ENCODE peak calls at places on chromosomes 6 and 20, in four cellular contexts. U is astrocyte of the cerebellum, K is fibroblast of mammary gland, V is natural killer cell. I is an unnamed sample.

GRCh38 chr6:114144887-114145851 is 174.2 kb upstream of the HDAC2 start:
- DNase-seq in U (no peak), K (no peak), V (no peak), I (no peak)

GRCh38 chr20:328596-329324 is 3.4 kb downstream of the SOX12 start:
- DNase-seq in U (no peak), K (no peak), V (no peak), I (no peak)

GRCh38 chr6:82025271-82025670 is 222.3 kb downstream of the IBTK start:
- DNase-seq in U (no peak), K (no peak), V (no peak), I (no peak)

GRCh38 chr20:58649288-58650180 is 1.5 kb upstream of the STX16 start:
- DNase-seq in U (no peak), K (no peak), V (peak; percentile 26), I (no peak)

GRCh38 chr20:31549513-31549880 is 35.3 kb downstream of the HM13 start:
- DNase-seq in U (no peak), K (no peak), V (no peak), I (no peak)

GRCh38 chr20:13670160-13670559 is 31.4 kb upstream of the TASP1 start:
- DNase-seq in U (no peak), K (no peak), V (no peak), I (no peak)

GRCh38 chr20:41046716-41047115 is 18.1 kb downstream of the TOP1 start:
- DNase-seq in U (no peak), K (peak; percentile 72), V (no peak), I (no peak)

GRCh38 chr20:17615645-17616479 is 46.0 kb downstream of the DSTN start:
- DNase-seq in U (no peak), K (no peak), V (no peak), I (peak; percentile 14)

GRCh38 chr6:159513074-159513473 is 180.0 kb downstream of the SOD2 start:
- DNase-seq in U (no peak), K (peak; percentile 18), V (no peak), I (no peak)

GRCh38 chr6:26104457-26105108 is 17.4 kb downstream of the HFE start:
- DNase-seq in U (no peak), K (no peak), V (no peak), I (no peak)

GRCh38 chr20:47222728-47223127 is 133.8 kb downstream of the ZMYND8 start:
- DNase-seq in U (no peak), K (no peak), V (no peak), I (no peak)

GRCh38 chr6:125699591-125699990 is 49.8 kb upstream of the HEY2 start:
- DNase-seq in U (no peak), K (no peak), V (no peak), I (no peak)

GRCh38 chr6:36953931-36954261 is 642 bp upstream of the PI16 start:
- DNase-seq in U (no peak), K (no peak), V (no peak), I (no peak)

GRCh38 chr20:32031007-32031958 is 20.8 kb upstream of the HCK start:
- DNase-seq in U (peak; percentile 43), K (peak; percentile 78), V (peak; percentile 46), I (peak; percentile 69)

GRCh38 chr6:154370545-154370944 is 13.9 kb upstream of the IPCEF1 start:
- DNase-seq in U (peak; percentile 39), K (peak; percentile 52), V (no peak), I (peak; percentile 33)

GRCh38 chr6:65943548-65943947 is 236.5 kb upstream of the EYS start:
- DNase-seq in U (no peak), K (no peak), V (no peak), I (no peak)

GRCh38 chr20:49591217-49591865 is 23.4 kb upstream of the PTGIS start:
- DNase-seq in U (no peak), K (no peak), V (no peak), I (no peak)

GRCh38 chr6:34993206-34993605 is 104.2 kb downstream of the ANKS1A start:
- DNase-seq in U (no peak), K (no peak), V (no peak), I (no peak)

GRCh38 chr6:3259491-3259958 is 778 bp downstream of the PSMG4 start:
- DNase-seq in U (no peak), K (no peak), V (peak; percentile 23), I (no peak)

GRCh38 chr6:125611573-125612399 is 137.6 kb upstream of the HEY2 start:
- DNase-seq in U (peak; percentile 31), K (no peak), V (no peak), I (no peak)

GRCh38 chr6:109867970-109868358 is 110.1 kb upstream of the GPR6 start:
- DNase-seq in U (peak; percentile 16), K (peak; percentile 83), V (no peak), I (no peak)

GRCh38 chr6:101439790-101440189 is 46.3 kb downstream of the GRIK2 start:
- DNase-seq in U (no peak), K (peak; percentile 5), V (no peak), I (no peak)

GRCh38 chr6:155528982-155529453 is 73.4 kb upstream of the NOX3 start:
- DNase-seq in U (peak; percentile 48), K (peak; percentile 96), V (no peak), I (peak; percentile 8)

GRCh38 chr6:81752969-81753708 is 658 bp upstream of the TENT5A start:
- DNase-seq in U (peak; percentile 44), K (peak; percentile 87), V (peak; percentile 85), I (peak; percentile 78)

GRCh38 chr6:134537146-134537555 is 219.2 kb upstream of the SGK1 start:
- DNase-seq in U (peak; percentile 63), K (peak; percentile 96), V (no peak), I (no peak)

GRCh38 chr20:37315293-37316110 is 26.0 kb downstream of the MANBAL start:
- DNase-seq in U (peak; percentile 53), K (peak; percentile 85), V (no peak), I (peak; percentile 58)

DNA sequence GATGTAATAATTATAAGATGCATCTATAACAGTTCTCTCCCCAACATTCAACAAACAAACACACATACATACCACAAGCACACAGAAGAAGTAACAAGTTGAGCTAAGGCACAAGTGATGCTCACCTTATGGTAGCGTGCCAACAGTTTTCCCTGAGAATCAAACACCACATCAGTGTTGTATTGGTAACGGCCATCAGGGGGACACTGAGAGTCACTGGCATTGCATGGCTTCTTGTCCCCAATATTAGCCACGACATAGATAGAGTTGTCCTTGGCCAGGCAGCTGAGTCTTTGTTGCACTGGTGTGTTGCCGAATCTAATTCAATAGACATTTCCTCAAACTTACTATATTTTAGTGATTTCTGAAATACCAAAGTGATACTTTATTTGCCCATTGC is 14.8 kb upstream of the VNN1 start:
- DNase-seq in U (no peak), K (no peak), V (no peak), I (no peak)
- TF ChIP-seq CTCF in U (no peak), K (no peak), V (no peak), I (no peak)

DNA sequence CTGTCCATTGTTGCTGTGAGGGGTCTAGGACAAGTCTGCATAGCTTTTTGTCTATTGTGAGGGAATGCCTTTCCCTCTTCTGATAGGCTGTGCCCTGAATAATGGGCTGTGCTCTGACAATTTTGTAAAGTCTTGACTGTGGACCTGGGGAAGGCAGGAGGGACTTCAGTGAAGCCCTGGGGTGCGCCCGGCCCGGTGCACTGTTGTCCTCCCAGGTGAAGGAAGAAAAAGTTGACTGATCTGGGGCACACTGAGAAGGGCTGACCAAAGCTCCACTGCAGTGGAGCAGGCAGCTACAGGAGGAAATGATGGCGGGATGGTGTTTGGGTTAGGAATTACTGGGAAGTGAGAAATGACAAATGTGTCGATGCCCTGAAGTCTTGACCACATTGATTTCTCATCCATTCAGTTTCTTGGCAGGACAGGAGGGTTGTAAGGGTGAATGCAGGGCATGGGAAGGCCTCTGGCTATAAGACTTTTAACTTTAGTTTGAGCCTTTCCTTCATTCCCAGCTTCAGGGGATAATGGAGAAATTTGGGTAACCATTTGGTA is 224.0 kb upstream of the CST7 start:
- DNase-seq in U (no peak), K (no peak), V (no peak), I (no peak)
- TF ChIP-seq CTCF in U (no peak), K (no peak), V (no peak), I (no peak)

GRCh38 chr20:36112112-36112511 is 42.4 kb upstream of the EPB41L1 start:
- DNase-seq in U (no peak), K (no peak), V (no peak), I (no peak)

GRCh38 chr20:36116813-36117441 is 37.6 kb upstream of the EPB41L1 start:
- DNase-seq in U (peak; percentile 34), K (peak; percentile 86), V (no peak), I (no peak)

GRCh38 chr20:36113566-36114247 is 40.8 kb upstream of the EPB41L1 start:
- DNase-seq in U (no peak), K (no peak), V (no peak), I (peak; percentile 59)

GRCh38 chr20:36113015-36113414 is 41.5 kb upstream of the EPB41L1 start:
- DNase-seq in U (no peak), K (no peak), V (no peak), I (no peak)

DNA sequence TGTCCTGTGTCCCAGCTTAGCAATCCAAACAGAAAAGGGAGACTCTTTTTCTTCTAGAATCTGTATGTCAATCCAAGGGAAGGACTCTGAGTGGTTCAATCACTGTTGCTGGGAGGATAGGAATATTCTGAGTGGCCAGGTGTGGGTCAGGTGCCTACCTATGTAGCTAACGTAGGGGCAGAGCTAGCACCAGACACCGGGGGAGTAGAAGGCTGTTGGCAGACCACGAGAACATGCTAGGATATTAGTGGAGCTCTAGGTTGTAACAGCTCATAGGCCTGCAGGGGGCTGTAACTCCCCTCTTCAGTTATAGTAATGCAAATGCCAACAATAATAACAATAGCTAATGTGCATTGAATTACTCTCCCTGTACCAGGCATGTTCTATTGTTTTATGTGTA is 39.8 kb upstream of the EPB41L1 start:
- DNase-seq in U (no peak), K (no peak), V (no peak), I (no peak)
- TF ChIP-seq CTCF in U (no peak), K (no peak), V (no peak), I (no peak)

GRCh38 chr20:53194891-53195290 is 222.7 kb downstream of the TSHZ2 start:
- DNase-seq in U (no peak), K (no peak), V (no peak), I (no peak)
- TF ChIP-seq CTCF in U (no peak), K (no peak), V (no peak), I (no peak)

DNA sequence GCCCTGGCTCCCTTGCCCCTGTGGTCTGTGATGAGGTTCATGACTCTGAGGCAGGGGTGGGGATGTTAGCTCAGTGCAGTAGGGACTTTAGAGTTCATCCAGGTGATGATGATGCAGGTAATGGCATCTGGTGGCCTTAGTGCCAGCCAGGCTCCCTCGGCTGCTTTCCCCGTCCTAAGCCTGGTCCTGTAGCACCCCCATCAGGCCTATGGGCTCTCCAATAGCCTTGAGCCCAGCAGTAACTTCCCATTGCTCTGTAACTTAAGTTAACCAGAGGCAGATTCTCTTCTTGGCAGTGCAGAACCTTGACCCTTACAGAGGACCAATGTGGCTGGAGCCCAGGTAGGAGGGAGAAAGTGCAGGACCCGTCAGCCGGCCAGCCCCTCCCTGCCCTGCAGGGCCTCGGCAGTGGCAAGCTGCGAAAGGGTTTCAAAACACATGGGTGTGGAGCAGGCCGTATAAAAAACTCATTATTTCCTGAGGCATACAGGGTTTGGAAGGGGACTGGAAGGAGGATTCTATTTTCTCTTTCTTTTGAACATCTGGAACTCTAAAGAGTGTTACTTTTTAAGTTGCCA is 406.9 kb downstream of the CDH26 start:
- DNase-seq in U (no peak), K (no peak), V (no peak), I (no peak)
- TF ChIP-seq CTCF in U (no peak), K (no peak), V (no peak), I (no peak)

DNA sequence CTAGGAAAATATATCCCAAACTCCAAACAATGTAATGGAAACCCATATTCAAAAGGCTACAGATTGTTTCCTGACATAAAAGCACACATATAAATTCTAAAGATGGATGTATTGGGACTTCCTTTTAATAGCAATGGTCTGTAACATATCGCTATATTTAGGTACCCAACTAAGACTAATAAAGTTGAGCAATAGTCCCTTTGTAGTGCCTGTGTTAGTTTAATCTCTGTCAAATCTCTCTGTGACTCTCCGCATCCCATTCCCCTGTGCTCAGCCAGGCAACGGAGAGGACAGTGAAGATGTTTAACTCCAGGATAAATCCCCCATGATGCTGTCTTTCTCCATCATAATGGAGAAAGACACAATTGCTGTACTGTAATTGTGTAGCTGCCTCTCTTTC is 19.0 kb downstream of the RCAN2 start:
- DNase-seq in U (no peak), K (no peak), V (no peak), I (no peak)
- TF ChIP-seq CTCF in U (no peak), K (no peak), V (no peak), I (no peak)

I was measured in GM10248.